ENCODE peak calls at places on chromosomes 12 and 14, in nine cellular contexts. H is stomach, X is upper lobe of left lung, Y is sigmoid colon, M is HepG2, R is transverse colon, B is HCT116, J is spleen, N is GM23338. K is an unnamed sample. For H3K27me3, the result is how much of the 10 kb centered on the place peaks cover.

GRCh38 chr14:75431827-75432226 is 4.0 kb downstream of the JDP2 start:
- DNase-seq in M (no peak), N (no peak), X (no peak), R (no peak), B (no peak), H (no peak), J (no peak), Y (no peak), K (no peak)

GRCh38 chr12:65878540-65878939 is 54.3 kb downstream of the HMGA2 start:
- DNase-seq in N (peak), B (no peak), X (no peak), M (no peak), Y (no peak), R (no peak), J (no peak), H (no peak), K (no peak)

GRCh38 chr14:73612339-73613045 is at the start of gene ACOT6:
- DNase-seq in X (peak), J (peak), Y (peak), R (peak), M (peak), H (peak), N (peak), B (peak), K (no peak)

GRCh38 chr12:65634626-65635331 is 189.5 kb upstream of the HMGA2 start:
- DNase-seq in Y (no peak), J (no peak), N (no peak), B (no peak), X (no peak), M (peak), R (no peak), H (no peak), K (no peak)

GRCh38 chr12:57623811-57624390 is 9.1 kb downstream of the B4GALNT1 start:
- DNase-seq in N (no peak), M (no peak), Y (peak), B (no peak), H (no peak), J (no peak), X (no peak), R (no peak), K (no peak)

GRCh38 chr12:257521-258321 is 4.9 kb downstream of the SLC6A13 start:
- DNase-seq in J (no peak), H (no peak), Y (no peak), X (no peak), R (no peak), N (no peak), B (no peak), M (peak), K (no peak)

GRCh38 chr14:96275182-96276112 is 19.4 kb downstream of the BDKRB1 start:
- DNase-seq in M (peak), J (peak), B (peak), X (peak), N (peak), H (peak), Y (peak), R (peak), K (peak)

GRCh38 chr12:81942588-81942987 is 183.4 kb upstream of the PPFIA2 start:
- DNase-seq in R (no peak), Y (no peak), B (no peak), H (no peak), X (no peak), N (no peak), M (no peak), J (no peak), K (no peak)

GRCh38 chr12:124543591-124544310 is 23.7 kb downstream of the NCOR2 start:
- DNase-seq in B (no peak), H (no peak), J (peak), Y (no peak), R (no peak), M (no peak), X (peak), N (no peak), K (no peak)

GRCh38 chr14:29310210-29310609 is 543.6 kb downstream of the FOXG1 start:
- DNase-seq in X (no peak), N (no peak), J (no peak), Y (no peak), R (no peak), H (no peak), M (no peak), B (no peak), K (no peak)

DNA sequence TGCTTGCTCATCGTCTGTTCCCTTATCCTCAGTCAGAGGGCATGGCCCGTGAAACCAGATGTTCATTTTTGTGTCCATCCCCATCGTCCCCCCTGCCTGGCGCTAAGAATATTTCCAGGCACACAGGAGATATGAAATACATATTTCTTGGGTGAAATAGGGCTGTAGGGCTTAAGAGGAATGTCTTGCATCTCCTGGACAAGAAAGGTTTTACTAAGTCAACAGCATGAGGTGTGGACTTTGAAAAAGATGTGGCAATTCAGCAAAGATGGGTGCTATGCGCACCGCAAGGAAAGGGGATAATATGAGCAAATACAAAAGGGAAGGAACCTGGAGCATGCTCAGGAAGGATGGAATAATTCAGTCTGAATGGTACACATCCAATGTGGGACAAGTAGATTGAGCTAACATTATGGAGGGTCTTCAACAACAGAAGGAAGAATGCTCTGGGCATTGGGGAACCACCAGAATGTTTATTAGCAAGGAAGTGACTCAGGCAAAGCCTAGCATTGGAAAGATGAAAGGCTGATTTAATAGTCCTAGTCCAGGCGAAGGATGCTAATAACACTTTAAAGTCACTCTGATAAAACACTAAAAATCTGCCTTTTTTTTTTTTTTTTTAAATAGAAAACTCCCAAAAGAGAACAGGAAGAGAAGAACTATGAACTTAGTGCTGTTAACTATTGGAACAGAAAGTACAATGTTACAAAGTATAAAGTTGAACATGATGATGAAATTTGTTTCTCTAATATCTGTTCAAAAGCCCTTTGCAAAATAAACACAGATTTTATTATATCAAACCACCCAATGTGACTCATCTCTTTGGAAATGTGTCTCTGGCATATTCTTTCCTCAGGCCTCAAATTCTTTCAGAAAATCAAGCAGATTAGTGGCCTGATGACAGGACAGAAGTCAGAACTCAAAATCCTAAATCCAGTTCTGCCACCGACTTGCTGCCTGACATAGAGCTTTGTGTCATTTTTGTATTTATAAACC is 449.5 kb downstream of the BCAT1 start:
- DNase-seq in M (no peak), Y (no peak), H (no peak), J (no peak), X (no peak), N (no peak), R (no peak), B (no peak), K (no peak)
- TF ChIP-seq POLR2AphosphoS5 in M (no peak), Y (no peak), H (no peak), J (no peak), X (no peak), N (no peak), R (no peak), B (no peak), K (no peak)

DNA sequence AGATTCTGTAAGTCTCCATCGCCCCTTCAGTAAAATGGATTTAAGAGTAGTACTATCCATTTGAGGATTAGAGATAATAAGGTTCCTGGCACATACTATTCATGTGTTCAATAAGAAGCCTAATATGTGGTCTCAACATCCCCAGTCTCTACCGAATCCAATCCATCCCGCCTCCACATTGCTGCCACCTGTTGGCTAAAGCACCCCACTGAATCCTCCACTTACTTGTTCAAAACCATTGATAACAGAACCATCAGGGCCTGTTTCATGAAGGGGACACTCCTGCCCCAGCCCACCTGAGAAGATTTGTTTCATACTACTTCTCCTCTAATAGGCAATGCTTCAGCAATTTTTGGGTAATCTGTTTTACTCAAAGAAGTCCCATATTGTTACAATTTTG is 147.5 kb downstream of the SLC2A13 start:
- DNase-seq in H (no peak), J (no peak), Y (no peak), B (no peak), X (no peak), R (no peak), M (peak), N (peak), K (no peak)
- TF ChIP-seq CTCF in H (no peak), J (no peak), Y (no peak), B (peak), X (no peak), R (no peak), M (peak), N (peak), K (peak)

GRCh38 chr12:99707883-99708282 is 60.3 kb downstream of the GARIN6 start:
- DNase-seq in B (no peak), H (no peak), X (no peak), Y (no peak), R (no peak), N (no peak), M (no peak), J (no peak), K (no peak)
- H3K27me3 ChIP-seq in B (under half), H (under half), X (under half), Y (under half), R (under half), N (under half), M (under half), J (under half), K (under half)

DNA sequence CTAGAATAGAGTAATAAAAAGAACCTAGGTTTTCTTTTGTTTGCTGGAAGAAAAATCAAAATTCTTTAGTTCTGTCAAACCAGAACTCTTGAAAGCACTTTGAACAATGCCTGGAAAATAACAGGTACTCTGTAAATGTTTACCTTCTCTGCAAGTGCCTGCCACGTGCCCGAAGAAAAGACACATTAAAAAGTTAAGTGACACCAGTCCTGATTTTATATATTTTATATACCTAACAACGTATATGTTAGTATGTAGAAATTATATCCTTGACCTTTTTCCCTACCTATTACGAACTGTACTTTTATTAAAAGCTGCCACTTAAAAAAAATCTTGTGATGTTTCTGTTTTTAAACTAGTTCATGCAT is 992 bp downstream of the THAP2 start:
- DNase-seq in J (no peak), H (peak), R (no peak), X (no peak), N (no peak), Y (no peak), M (peak), B (no peak), K (no peak)
- TF ChIP-seq POLR2AphosphoS5 in J (no peak), H (no peak), R (no peak), X (no peak), N (no peak), Y (no peak), M (no peak), B (no peak), K (no peak)

GRCh38 chr12:14911131-14911530 is 25.5 kb upstream of the MGP start:
- DNase-seq in M (no peak), X (no peak), N (no peak), H (no peak), R (peak), Y (no peak), B (no peak), J (no peak), K (no peak)
- TF ChIP-seq CTCF in M (no peak), X (no peak), N (no peak), H (no peak), R (no peak), Y (no peak), B (no peak), J (no peak), K (no peak)

GRCh38 chr12:48978291-48978740 is at the start of gene WNT1:
- DNase-seq in M (no peak), N (no peak), Y (no peak), X (peak), J (no peak), H (no peak), B (no peak), R (no peak), K (no peak)

GRCh38 chr12:48977290-48978281 is 536 bp upstream of the WNT1 start:
- DNase-seq in X (peak), B (no peak), R (peak), Y (peak), N (peak), M (peak), H (peak), J (peak), K (no peak)

GRCh38 chr12:48979602-48980388 is 1.7 kb downstream of the WNT1 start:
- DNase-seq in X (peak), B (no peak), M (no peak), H (peak), N (peak), Y (no peak), R (peak), J (peak), K (no peak)

GRCh38 chr12:48980389-48980952 is 2.3 kb downstream of the WNT1 start:
- DNase-seq in H (no peak), R (peak), J (no peak), Y (no peak), M (no peak), B (no peak), X (peak), N (peak), K (no peak)

DNA sequence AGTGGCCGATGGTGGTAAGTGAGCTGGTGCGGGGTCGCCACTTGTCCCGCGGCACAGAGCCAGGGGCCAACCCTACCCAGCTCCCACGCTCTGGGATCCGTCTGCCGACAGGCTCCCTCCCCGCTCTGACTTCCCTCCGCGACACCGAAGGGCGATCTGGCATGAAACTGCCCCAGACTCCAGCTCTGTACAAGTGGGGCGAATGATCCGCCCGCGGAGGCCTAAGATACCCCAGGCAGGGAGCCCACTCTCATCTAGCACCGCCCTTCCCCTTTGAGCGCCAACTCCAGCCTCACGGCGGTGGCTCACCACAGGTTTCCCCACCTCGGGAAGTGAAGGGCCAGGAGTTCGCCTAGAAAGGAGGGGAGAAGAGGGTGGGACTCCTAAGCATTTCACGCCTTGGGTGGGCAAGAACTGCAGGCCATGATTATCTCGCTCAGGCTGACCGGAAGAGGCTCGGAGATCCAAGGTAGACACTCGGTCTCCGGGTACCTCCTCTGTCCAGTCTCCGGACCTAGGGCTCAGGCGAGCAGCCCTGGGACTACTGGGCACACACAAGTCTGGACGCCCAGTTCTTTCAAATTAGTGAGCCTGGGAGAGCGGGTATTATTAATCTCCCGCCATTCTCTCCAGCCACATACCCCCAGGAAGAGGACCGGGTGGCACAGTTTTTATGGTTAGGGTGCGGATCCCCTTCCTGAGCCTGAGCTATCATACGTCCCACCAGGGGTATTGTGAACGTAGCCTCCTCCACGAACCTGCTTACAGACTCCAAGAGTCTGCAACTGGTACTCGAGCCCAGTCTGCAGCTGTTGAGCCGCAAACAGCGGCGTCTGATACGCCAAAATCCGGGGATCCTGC is 849 bp downstream of the WNT1 start:
- DNase-seq in R (no peak), H (no peak), N (no peak), B (no peak), Y (no peak), M (no peak), X (no peak), J (no peak), K (no peak)
- H3K27me3 ChIP-seq in R (half or more), H (under half), N (half or more), B (under half), Y (under half), M (under half), X (half or more), J (under half), K (under half)

GRCh38 chr14:64118892-64119291 is 175.3 kb downstream of the ESR2 start:
- DNase-seq in B (no peak), J (no peak), Y (no peak), N (no peak), R (no peak), H (no peak), X (no peak), M (no peak), K (no peak)
- TF ChIP-seq POLR2AphosphoS5 in B (no peak), J (no peak), Y (no peak), N (no peak), R (no peak), H (no peak), X (no peak), M (no peak), K (no peak)